ENCODE peak calls at places on chromosomes 11 and 22, in eight cellular contexts. S is stomach, Y is transverse colon, T is GM12878, A is sigmoid colon, X is esophagus muscularis mucosa, I is K562, N is H1. K is an unnamed sample.

GRCh38 chr11:62104816-62105610 is 18.8 kb upstream of the INCENP start:
- DNase-seq in S (no peak), Y (no peak), I (peak), X (no peak), T (no peak), A (no peak), N (no peak), K (no peak)

GRCh38 chr11:77784572-77784971 is 36.0 kb downstream of the RSF1 start:
- DNase-seq in X (no peak), N (no peak), Y (no peak), I (no peak), A (no peak), S (no peak), T (no peak), K (no peak)

GRCh38 chr11:90134420-90135003 is at the start of gene NAALAD2:
- DNase-seq in Y (peak), N (peak), T (no peak), X (no peak), S (no peak), A (peak), I (peak), K (peak)

GRCh38 chr11:70583781-70584218 is 185.5 kb downstream of the CTTN start:
- DNase-seq in A (peak), N (no peak), Y (no peak), I (no peak), T (no peak), X (no peak), S (no peak), K (no peak)

GRCh38 chr11:12149672-12150225 is 39.4 kb downstream of the MICAL2 start:
- DNase-seq in A (no peak), I (peak), S (no peak), X (no peak), Y (peak), N (no peak), T (no peak), K (no peak)

GRCh38 chr11:75635009-75635909 is 33.6 kb downstream of the MAP6 start:
- DNase-seq in S (no peak), X (peak), Y (no peak), T (no peak), N (no peak), A (peak), I (no peak), K (no peak)

GRCh38 chr11:94674005-94674491 is 94.1 kb upstream of the AMOTL1 start:
- DNase-seq in N (no peak), I (no peak), Y (no peak), T (no peak), A (no peak), S (no peak), X (peak), K (no peak)

GRCh38 chr11:1260023-1260501 is 37.2 kb downstream of the MUC5B start:
- DNase-seq in X (no peak), S (peak), N (no peak), T (no peak), Y (peak), A (no peak), I (peak), K (no peak)

GRCh38 chr11:117097567-117098268 is 510 bp downstream of the SIK3 start:
- DNase-seq in X (no peak), S (peak), Y (peak), N (no peak), T (no peak), A (peak), I (peak), K (peak)

GRCh38 chr22:19984201-19984753 is 32.3 kb downstream of the ARVCF start:
- DNase-seq in N (no peak), I (no peak), A (peak), Y (no peak), X (no peak), T (no peak), S (no peak), K (no peak)

GRCh38 chr11:124894606-124895430 is 2.8 kb downstream of the ROBO4 start:
- DNase-seq in T (no peak), N (no peak), S (no peak), A (peak), Y (no peak), I (no peak), X (no peak), K (no peak)

GRCh38 chr11:75968021-75968685 is 153.1 kb downstream of the UVRAG start:
- DNase-seq in Y (no peak), I (no peak), N (no peak), T (no peak), S (no peak), X (no peak), A (no peak), K (no peak)

GRCh38 chr11:22343411-22344032 is 5.3 kb downstream of the SLC17A6 start:
- DNase-seq in T (no peak), A (no peak), I (no peak), Y (no peak), X (no peak), N (no peak), S (no peak), K (peak)

GRCh38 chr22:38325575-38325974 is 8.3 kb upstream of the CSNK1E start:
- DNase-seq in Y (no peak), T (no peak), X (no peak), S (no peak), N (peak), I (no peak), A (no peak), K (no peak)

GRCh38 chr11:72379384-72380131 is 54.8 kb downstream of the CLPB start:
- DNase-seq in I (no peak), N (no peak), A (no peak), T (no peak), S (no peak), X (peak), Y (no peak), K (no peak)

GRCh38 chr11:121892131-121892681 is 223.8 kb downstream of the BLID start:
- DNase-seq in T (no peak), Y (no peak), I (no peak), A (no peak), X (no peak), S (no peak), N (peak), K (peak)

GRCh38 chr11:36499325-36499724 is 10.7 kb downstream of the TRAF6 start:
- DNase-seq in X (no peak), A (no peak), Y (no peak), N (no peak), S (no peak), I (no peak), T (no peak), K (no peak)

GRCh38 chr11:128507936-128508335 is 79.4 kb downstream of the ETS1 start:
- DNase-seq in N (no peak), A (no peak), X (no peak), T (no peak), Y (no peak), I (no peak), S (no peak), K (no peak)

GRCh38 chr11:128505449-128506058 is 81.8 kb downstream of the ETS1 start:
- DNase-seq in N (no peak), A (no peak), S (no peak), X (no peak), T (no peak), I (no peak), Y (no peak), K (no peak)

GRCh38 chr11:128506384-128506783 is 81.0 kb downstream of the ETS1 start:
- DNase-seq in N (no peak), A (no peak), I (no peak), X (no peak), T (no peak), S (no peak), Y (no peak), K (no peak)

GRCh38 chr11:128508785-128509518 is 78.4 kb downstream of the ETS1 start:
- DNase-seq in T (no peak), X (no peak), S (no peak), A (no peak), N (no peak), Y (no peak), I (no peak), K (no peak)

DNA sequence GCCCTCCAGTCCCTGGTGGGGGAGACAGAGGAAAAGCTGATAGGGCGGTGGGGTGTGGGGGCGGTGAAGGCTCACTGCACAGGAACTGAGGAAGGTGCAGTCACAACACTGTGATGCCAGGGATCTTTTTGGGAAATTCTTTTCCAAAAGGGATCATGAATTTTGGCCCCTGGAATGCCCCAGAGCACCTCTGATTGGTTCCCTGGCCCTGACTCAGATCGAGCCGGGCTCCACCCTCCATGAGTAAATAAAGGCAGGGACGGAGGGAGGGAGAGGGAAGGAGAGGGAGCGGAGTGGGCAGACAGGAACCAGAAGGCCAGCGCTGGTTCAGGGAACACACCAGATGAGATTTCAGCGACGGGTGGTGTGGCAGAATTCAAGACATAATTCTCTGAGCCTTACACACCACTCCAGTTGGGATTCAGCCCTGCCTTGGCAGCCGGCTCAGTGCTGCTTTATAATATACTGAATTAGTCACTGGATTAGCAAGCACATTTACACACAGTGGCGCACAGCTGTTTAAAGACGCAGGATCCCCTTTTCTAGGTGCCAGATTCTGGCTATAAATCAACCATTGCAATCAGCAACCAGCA is 80.3 kb downstream of the ETS1 start:
- DNase-seq in A (peak), Y (peak), T (no peak), S (peak), N (no peak), X (peak), I (no peak), K (peak)
- TF ChIP-seq POLR2A in A (peak), Y (peak), T (no peak), S (no peak), N (no peak), X (no peak), I (no peak), K (peak)

GRCh38 chr22:23520875-23521441 is 59.1 kb downstream of the IGLL1 start:
- DNase-seq in N (no peak), A (peak), Y (no peak), S (no peak), T (no peak), X (no peak), I (peak), K (no peak)

GRCh38 chr22:23524226-23524625 is 55.9 kb downstream of the IGLL1 start:
- DNase-seq in S (no peak), I (no peak), T (no peak), A (no peak), X (no peak), N (no peak), Y (no peak), K (no peak)

GRCh38 chr22:23521442-23522113 is 58.5 kb downstream of the IGLL1 start:
- DNase-seq in I (peak), X (peak), Y (peak), N (peak), T (peak), A (peak), S (peak), K (peak)

GRCh38 chr22:23523746-23524145 is 56.3 kb downstream of the IGLL1 start:
- DNase-seq in Y (no peak), S (no peak), I (no peak), T (no peak), A (no peak), X (no peak), N (no peak), K (no peak)

GRCh38 chr22:23522642-23523251 is 57.3 kb downstream of the IGLL1 start:
- DNase-seq in T (no peak), Y (no peak), X (no peak), I (peak), S (no peak), N (no peak), A (no peak), K (no peak)
- TF ChIP-seq POLR2AphosphoS5 in T (no peak), Y (no peak), X (no peak), I (no peak), S (no peak), N (no peak), A (no peak), K (no peak)

GRCh38 chr22:49240016-49240380 is 587.7 kb downstream of the BRD1 start:
- DNase-seq in I (no peak), Y (no peak), N (no peak), T (no peak), A (no peak), X (peak), S (no peak), K (no peak)
- TF ChIP-seq EP300 in I (no peak), Y (no peak), N (no peak), T (no peak), A (no peak), X (no peak), S (no peak), K (no peak)

GRCh38 chr22:26656896-26657851 is at the start of gene MIAT:
- DNase-seq in N (no peak), S (peak), A (no peak), X (no peak), T (no peak), I (peak), Y (peak), K (no peak)
- TF ChIP-seq POLR2A in N (peak), S (no peak), A (no peak), X (no peak), T (peak), I (no peak), Y (peak), K (no peak)

GRCh38 chr11:64752106-64752970 is 7.4 kb downstream of the PYGM start:
- DNase-seq in S (no peak), T (no peak), A (peak), Y (no peak), X (no peak), I (no peak), N (no peak), K (peak)
- TF ChIP-seq POLR2AphosphoS5 in S (no peak), T (no peak), A (no peak), Y (no peak), X (no peak), I (no peak), N (no peak), K (no peak)

DNA sequence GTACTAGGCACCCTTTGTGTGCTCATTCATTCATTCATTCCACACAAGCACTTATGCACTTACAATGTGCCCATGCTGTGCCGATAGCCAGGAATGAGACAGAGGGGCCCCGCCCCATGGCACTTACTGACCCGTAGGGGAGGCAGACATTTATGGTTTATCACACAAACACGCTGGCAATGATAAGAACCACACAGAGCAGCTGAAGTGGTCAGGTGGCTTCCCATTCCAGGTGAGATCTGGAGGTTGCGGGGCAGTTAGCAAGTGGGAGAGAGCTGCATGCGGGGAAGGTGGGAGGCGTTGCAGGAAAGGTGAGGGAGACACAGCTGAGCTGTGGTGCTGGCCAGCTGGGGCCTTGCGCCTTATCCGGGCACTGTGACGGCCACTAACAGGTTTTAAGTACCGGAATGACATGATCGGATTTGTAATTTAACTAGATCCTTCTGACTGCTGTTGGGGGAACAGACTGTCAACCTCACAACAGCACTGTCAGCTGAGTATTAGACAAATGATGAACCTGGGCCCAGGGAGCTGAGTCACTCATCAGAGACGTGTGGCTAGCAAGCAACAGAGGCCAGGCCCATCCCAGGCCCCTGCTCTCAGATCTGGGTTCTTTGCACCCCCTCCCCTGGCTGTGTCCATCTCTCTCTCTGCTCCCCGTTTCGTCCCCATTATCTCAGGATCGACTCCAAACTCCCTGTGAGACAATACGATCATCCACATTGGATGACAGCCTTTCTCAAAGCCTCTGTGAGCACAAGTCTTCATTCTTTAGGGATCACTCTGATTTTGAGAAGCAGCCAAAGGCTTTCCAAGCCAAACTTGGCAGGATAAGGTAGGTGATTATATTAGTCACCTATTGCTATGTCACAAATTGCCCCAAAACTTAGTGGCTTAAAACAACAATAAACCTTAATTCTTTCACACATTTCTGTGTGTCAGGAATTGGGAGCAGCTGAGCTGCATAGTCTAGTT is 28.4 kb downstream of the RASD2 start:
- DNase-seq in T (no peak), X (no peak), N (no peak), Y (no peak), S (peak), A (no peak), I (no peak), K (no peak)
- TF ChIP-seq EP300 in T (no peak), X (no peak), N (no peak), Y (no peak), S (no peak), A (no peak), I (no peak), K (no peak)

GRCh38 chr11:13669544-13670488 is 1.3 kb downstream of the FAR1 start:
- DNase-seq in X (no peak), N (no peak), Y (no peak), I (peak), T (no peak), A (no peak), S (no peak), K (no peak)

GRCh38 chr11:13668957-13669521 is 571 bp downstream of the FAR1 start:
- DNase-seq in Y (peak), N (no peak), T (no peak), A (peak), S (peak), I (peak), X (no peak), K (peak)

GRCh38 chr11:13667245-13667644 is 1.2 kb upstream of the FAR1 start:
- DNase-seq in N (no peak), X (no peak), A (no peak), I (no peak), Y (no peak), T (no peak), S (no peak), K (no peak)

GRCh38 chr11:13667795-13668101 is 720 bp upstream of the FAR1 start:
- DNase-seq in X (no peak), Y (no peak), S (no peak), N (no peak), I (no peak), T (no peak), A (no peak), K (no peak)

GRCh38 chr11:13668102-13668956 is at the start of gene FAR1:
- DNase-seq in N (peak), X (peak), T (peak), I (peak), A (peak), Y (peak), S (peak), K (peak)
- TF ChIP-seq POLR2A in N (no peak), X (peak), T (peak), I (peak), A (peak), Y (peak), S (no peak), K (no peak)